ENCODE peak calls at places on chromosomes 3 and 15, in six cellular contexts. L is heart left ventricle, G is psoas muscle, Q is tibial artery, I is GM23248, P is spleen. J is an unnamed sample. For H3K9me3 and H3K27me3, the result is how much of the 10 kb centered on the place peaks cover.

GRCh38 chr3:9224490-9224889 is 25.0 kb downstream of the SRGAP3 start:
- DNase-seq in L (no peak), Q (no peak), I (peak), P (no peak), G (no peak), J (no peak)

GRCh38 chr3:44114142-44114541 is 127.5 kb upstream of the TOPAZ1 start:
- DNase-seq in L (no peak), Q (no peak), G (peak), I (peak), P (peak), J (no peak)

GRCh38 chr3:119630562-119631329 is 29.6 kb downstream of the POPDC2 start:
- DNase-seq in G (peak), L (no peak), I (peak), Q (no peak), P (no peak), J (no peak)

GRCh38 chr3:53140575-53141467 is 10.6 kb upstream of the RFT1 start:
- DNase-seq in I (peak), P (no peak), Q (no peak), L (no peak), G (no peak), J (no peak)

GRCh38 chr3:136343873-136344281 is 93.7 kb downstream of the PCCB start:
- DNase-seq in Q (peak), L (peak), P (no peak), G (peak), I (peak), J (peak)

GRCh38 chr3:100045696-100046095 is 68.6 kb downstream of the FILIP1L start:
- DNase-seq in I (peak), L (peak), Q (peak), G (peak), P (no peak), J (peak)

GRCh38 chr3:142087676-142088075 is 61.7 kb downstream of the TFDP2 start:
- DNase-seq in P (no peak), L (no peak), G (no peak), Q (no peak), I (peak), J (no peak)

GRCh38 chr3:125374501-125374995 is 577 bp downstream of the ZNF148 start:
- DNase-seq in I (peak), P (no peak), L (peak), Q (peak), G (peak), J (peak)

GRCh38 chr15:77580991-77581682 is 51.6 kb downstream of the LINGO1 start:
- DNase-seq in P (no peak), G (no peak), L (peak), I (peak), Q (peak), J (no peak)

DNA sequence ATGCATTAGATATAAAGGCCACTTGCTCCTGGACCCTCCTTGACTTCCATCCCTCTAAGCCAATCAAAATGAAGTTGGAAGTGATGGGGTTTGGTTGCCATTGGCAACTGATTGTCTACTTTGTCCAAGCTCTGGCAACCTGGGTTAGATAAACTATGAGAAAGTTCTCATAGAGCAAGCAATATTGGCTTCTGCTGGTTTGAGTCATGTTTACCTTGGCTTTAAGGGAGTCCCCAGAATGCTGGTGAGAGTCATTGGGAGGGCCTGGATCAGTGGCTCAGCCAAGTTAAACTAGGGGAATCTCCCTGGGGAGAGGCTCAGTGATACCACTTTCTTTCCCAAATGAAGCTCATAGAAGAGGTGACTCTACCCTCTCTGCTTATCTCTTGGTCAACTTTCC is 176.3 kb upstream of the ROPN1 start:
- DNase-seq in P (no peak), I (peak), G (no peak), Q (peak), L (no peak), J (no peak)
- H3K27ac ChIP-seq in P (no peak), I (no peak), G (no peak), Q (peak), L (no peak), J (no peak)

DNA sequence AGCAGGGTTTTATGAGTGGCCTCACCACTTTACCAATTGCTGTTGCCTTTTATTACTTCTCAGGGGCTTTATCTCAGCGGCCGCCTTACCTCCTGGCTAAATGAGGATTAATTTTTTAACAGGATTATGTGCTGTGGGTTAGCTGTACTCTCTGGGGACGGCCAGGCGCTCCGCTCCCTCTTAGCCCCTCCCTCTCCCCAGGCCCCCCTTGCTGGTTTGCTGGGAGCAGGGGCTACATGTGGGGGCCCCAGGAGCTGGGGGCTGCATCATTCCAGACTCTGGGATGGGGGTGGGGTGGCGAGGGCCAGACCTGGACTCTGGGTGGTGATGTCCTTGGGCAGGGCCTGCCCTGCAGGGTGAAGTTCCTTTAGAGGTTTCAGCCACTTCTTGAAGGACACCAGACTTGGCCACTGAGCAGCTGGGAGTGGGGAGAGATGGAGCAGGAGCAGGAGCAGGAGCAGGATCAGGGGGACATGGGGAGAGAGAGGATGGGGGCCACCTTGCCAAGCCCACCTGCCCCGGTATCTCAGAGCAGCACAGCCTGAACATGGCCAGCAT is 196.1 kb downstream of the GOLGA6L6 start:
- DNase-seq in P (peak), L (no peak), I (no peak), Q (no peak), G (peak), J (no peak)
- H3K9me3 ChIP-seq in P (under half), L (under half), I (under half), Q (under half), G (under half), J (under half)

GRCh38 chr15:33313491-33313890 is 2.7 kb downstream of the RYR3 start:
- DNase-seq in L (no peak), Q (no peak), I (no peak), G (no peak), P (no peak), J (no peak)
- H3K27me3 ChIP-seq in L (under half), Q (under half), I (half or more), G (under half), P (under half), J (under half)

GRCh38 chr3:71389911-71390573 is 193.5 kb downstream of the FOXP1 start:
- DNase-seq in G (peak), I (peak), Q (peak), P (peak), L (peak), J (peak)
- H3K27ac ChIP-seq in G (peak), I (no peak), Q (peak), P (peak), L (peak), J (no peak)

GRCh38 chr15:98834976-98835375 is 172.6 kb downstream of the PGPEP1L start:
- DNase-seq in P (no peak), L (no peak), G (no peak), I (no peak), Q (no peak), J (no peak)
- H3K9me3 ChIP-seq in P (under half), L (under half), G (under half), I (under half), Q (under half), J (under half)

DNA sequence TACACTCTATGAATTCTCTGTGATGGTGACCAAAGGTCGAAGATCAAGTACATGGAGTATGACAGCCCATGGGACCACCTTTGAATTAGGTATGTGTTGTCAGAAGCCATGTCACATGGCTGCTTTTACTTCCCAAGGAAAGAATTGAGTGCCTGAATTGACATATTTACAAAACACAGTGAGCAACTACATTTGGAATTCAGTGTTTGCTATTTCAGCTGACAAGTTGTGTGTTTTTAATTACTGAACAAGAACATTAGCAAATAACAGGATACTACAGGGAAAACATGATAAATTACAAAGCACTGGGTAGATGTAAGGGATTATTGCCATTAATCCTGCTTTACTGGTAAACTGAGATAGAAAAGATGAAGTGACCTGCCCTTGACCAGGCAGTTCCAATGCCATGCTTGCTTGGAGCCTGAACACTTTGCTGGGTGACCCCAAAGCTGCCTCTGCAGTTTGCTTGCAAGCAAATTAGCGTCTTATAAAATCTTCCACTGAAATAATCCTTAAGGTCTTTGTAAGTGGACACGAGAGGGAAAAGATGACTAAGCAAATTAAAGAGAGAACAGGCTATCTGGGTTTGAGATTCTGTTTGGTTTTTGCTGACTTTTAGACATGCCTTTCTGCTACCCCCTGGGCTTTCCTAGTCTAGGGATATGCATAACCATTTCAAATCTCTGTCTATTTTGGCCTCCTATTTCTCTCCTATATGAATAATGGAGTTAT is 98.2 kb downstream of the HCN4 start:
- DNase-seq in P (no peak), L (no peak), G (no peak), Q (no peak), I (no peak), J (no peak)
- H3K27me3 ChIP-seq in P (under half), L (under half), G (under half), Q (under half), I (under half), J (under half)